ENCODE peak calls at places on chromosomes 4 and X, in nine cellular contexts. W is K562, O is upper lobe of left lung, V is spleen, L is sigmoid colon, D is transverse colon, J is GM12878, R is stomach, E is suprapubic skin. G is an unnamed sample.

GRCh38 chr4:152323221-152323620 is 212.7 kb downstream of the FBXW7 start:
- DNase-seq in J (no peak), D (no peak), O (no peak), E (no peak), R (no peak), V (no peak), W (no peak), L (no peak), G (no peak)

GRCh38 chrX:115560978-115561604 is at the start of gene PLS3:
- DNase-seq in O (peak; percentile 91), R (peak; percentile 76), W (no peak), J (no peak), D (peak; percentile 72), L (peak; percentile 92), V (peak; percentile 86), E (peak; percentile 77), G (no peak)

GRCh38 chr4:74830928-74831327 is 36.6 kb upstream of the BTC start:
- DNase-seq in W (no peak), R (no peak), O (no peak), J (no peak), D (no peak), V (no peak), L (no peak), E (no peak), G (no peak)

GRCh38 chr4:152246659-152247058 is 289.2 kb downstream of the FBXW7 start:
- DNase-seq in R (no peak), V (no peak), D (no peak), O (no peak), E (no peak), J (no peak), L (no peak), W (no peak), G (peak; percentile 83)

GRCh38 chrX:17414057-17414658 is 39.2 kb downstream of the NHS start:
- DNase-seq in J (no peak), V (no peak), O (no peak), E (no peak), L (no peak), W (no peak), R (no peak), D (no peak), G (no peak)

GRCh38 chrX:42246814-42247213 is 323.5 kb upstream of the CASK start:
- DNase-seq in J (no peak), V (no peak), D (no peak), O (no peak), R (no peak), E (no peak), L (no peak), W (no peak), G (no peak)

GRCh38 chr4:184647391-184648101 is 1.7 kb downstream of the CASP3 start:
- DNase-seq in L (no peak), J (no peak), E (no peak), O (no peak), W (no peak), D (no peak), V (no peak), R (no peak), G (no peak)

GRCh38 chr4:148114436-148114835 is 327.8 kb downstream of the NR3C2 start:
- DNase-seq in W (no peak), D (no peak), E (no peak), L (no peak), J (no peak), O (no peak), R (no peak), V (no peak), G (no peak)

GRCh38 chr4:7197910-7198309 is 5.6 kb downstream of the SORCS2 start:
- DNase-seq in V (no peak), L (peak; percentile 62), W (no peak), D (no peak), E (no peak), R (no peak), J (no peak), O (peak; percentile 41), G (no peak)
- H3K4me1 ChIP-seq in V (peaks cover 8% of the 10 kb centered on the region), L (no peaks in the 10 kb centered on the region), W (no peaks in the 10 kb centered on the region), D (peaks cover 9% of the 10 kb centered on the region), E (peaks cover 31% of the 10 kb centered on the region), R (peaks cover 15% of the 10 kb centered on the region), J (no peaks in the 10 kb centered on the region), O (peaks cover 41% of the 10 kb centered on the region), G (peaks cover 55% of the 10 kb centered on the region)

GRCh38 chrX:119417842-119418241 is 18.7 kb downstream of the SLC25A43 start:
- DNase-seq in J (no peak), D (no peak), E (no peak), R (no peak), L (no peak), V (no peak), W (no peak), O (no peak), G (no peak)
- H3K27ac ChIP-seq in J (no peak overlapping the region), D (no peak overlapping the region), E (no peak overlapping the region), R (no peak overlapping the region), L (no peak overlapping the region), V (no peak overlapping the region), W (no peak overlapping the region), O (no peak overlapping the region), G (no peak overlapping the region)

GRCh38 chr4:1721003-1721665 is at the start of the genes TACC3 and TMEM129:
- DNase-seq in D (peak; percentile 97), E (peak; percentile 95), L (peak; percentile 96), V (peak; percentile 99), W (peak; percentile 96), O (peak; percentile 98), R (peak; percentile 95), J (peak; percentile 77), G (peak; percentile 99)

GRCh38 chr4:1716065-1716945 is 4.2 kb upstream of the SLBP start:
- DNase-seq in O (peak; percentile 9), W (no peak), E (no peak), R (no peak), V (peak; percentile 77), J (no peak), L (no peak), D (no peak), G (no peak)

GRCh38 chr4:1720163-1720983 is 750 bp downstream of the TMEM129 start:
- DNase-seq in D (peak; percentile 65), R (peak; percentile 58), J (no peak), V (peak; percentile 95), L (no peak), O (peak; percentile 93), E (no peak), W (peak; percentile 60), G (no peak)

GRCh38 chr4:1717129-1718094 is 3.7 kb downstream of the TMEM129 start:
- DNase-seq in D (no peak), W (no peak), J (no peak), E (no peak), O (peak; percentile 78), R (no peak), L (no peak), V (peak; percentile 82), G (no peak)

DNA sequence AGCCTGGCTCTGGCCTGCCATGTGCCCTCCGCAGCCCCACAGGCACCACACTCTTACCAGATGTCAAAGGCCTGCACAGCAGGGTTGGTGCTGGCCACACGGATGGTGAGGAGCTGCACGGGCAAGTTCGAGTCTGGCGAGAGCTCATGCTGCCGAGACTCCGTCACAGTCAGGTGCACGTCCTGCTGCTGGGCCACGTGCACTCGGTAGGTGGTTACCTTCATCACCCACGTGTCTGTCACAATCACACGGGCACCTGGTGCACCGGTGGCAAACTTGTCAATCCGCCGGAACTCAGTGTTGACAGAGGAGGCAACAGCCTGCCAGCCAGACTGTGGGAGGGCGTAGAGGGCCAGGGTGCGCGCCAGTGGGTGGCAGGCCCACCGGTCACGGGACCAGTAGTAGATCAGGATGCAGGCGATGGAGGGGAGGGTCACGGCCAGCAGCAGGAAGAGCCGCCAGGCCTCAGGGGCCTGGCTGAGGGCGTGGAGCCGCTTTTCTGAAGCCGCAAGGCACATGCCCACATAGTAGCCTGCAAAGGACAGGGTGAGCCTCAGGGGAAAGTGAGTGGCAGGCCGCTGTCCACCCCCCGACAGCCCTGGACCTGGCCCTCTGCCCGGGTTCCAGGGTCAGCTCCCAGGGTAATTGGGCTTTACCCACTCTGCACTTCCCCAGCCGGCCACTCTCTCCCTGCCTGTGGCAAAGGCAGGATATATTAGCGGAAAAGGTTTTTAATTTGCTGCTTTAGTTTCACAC is 2.9 kb downstream of the TMEM129 start:
- DNase-seq in J (no peak), W (no peak), L (no peak), D (no peak), V (peak; percentile 85), R (peak; percentile 82), E (no peak), O (peak; percentile 72), G (no peak)
- TF ChIP-seq POLR2AphosphoS5 in J (no peak), W (peak; percentile 25), L (no peak), D (no peak), V (peak; percentile 56), R (no peak), E (no peak), O (no peak), G (no peak)

GRCh38 chrX:78105944-78106650 is 2.0 kb downstream of the PGK1 start:
- DNase-seq in J (no peak), R (no peak), D (no peak), E (no peak), L (no peak), V (no peak), O (no peak), W (no peak), G (no peak)
- H3K4me1 ChIP-seq in J (peaks cover 3% of the 10 kb centered on the region), R (peaks cover 44% of the 10 kb centered on the region), D (peaks cover 12% of the 10 kb centered on the region), E (peaks cover 39% of the 10 kb centered on the region), L (no peaks in the 10 kb centered on the region), V (peaks cover 53% of the 10 kb centered on the region), O (peaks cover 34% of the 10 kb centered on the region), W (peaks cover 8% of the 10 kb centered on the region), G (peaks cover 59% of the 10 kb centered on the region)

DNA sequence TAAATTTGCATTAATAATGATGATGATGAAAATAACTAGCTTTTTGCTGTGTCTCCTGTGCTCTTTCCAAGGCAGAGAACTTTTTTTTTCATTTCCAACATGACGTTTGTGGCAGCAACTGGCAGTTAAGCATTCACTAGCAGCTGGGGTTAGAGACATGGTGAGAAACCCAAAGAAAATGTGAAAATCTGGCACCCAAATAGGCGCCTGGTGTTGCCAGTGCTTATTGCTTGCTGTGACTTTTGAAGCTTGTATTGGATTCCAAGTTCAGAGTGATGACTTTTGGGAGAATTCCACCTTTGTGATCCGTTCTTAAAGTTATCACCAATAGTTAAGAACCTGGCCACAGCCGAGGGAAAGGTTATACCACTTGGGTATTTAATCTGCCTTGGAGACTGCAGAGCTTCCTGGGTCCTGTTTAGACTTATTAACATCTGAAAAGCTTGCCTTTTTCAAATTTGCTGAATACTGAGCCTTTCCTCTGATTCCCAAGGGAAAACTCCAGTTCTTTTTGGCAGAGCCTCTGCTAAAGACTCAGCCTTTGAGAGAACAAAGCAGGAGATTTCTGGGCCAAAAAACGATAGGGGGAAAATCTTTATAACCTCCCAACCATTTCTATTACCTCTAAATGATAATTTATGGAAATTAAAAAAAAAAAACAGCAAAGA is 101.0 kb downstream of the OPHN1 start:
- DNase-seq in D (no peak), E (no peak), O (no peak), R (no peak), J (no peak), L (no peak), V (no peak), W (no peak), G (no peak)
- H3K27ac ChIP-seq in D (no peak overlapping the region), E (no peak overlapping the region), O (no peak overlapping the region), R (no peak overlapping the region), J (no peak overlapping the region), L (no peak overlapping the region), V (no peak overlapping the region), W (no peak overlapping the region), G (no peak overlapping the region)